ENCODE peak calls at places on chromosomes 12 and 14, in ten cellular contexts. X, I, O, A, J, D, C, B, G and F are unnamed samples.

GRCh38 chr14:32939254-32940065 is 781 bp downstream of the NPAS3 start:
- DNase-seq in X (peak; percentile 48), I (peak; percentile 82), O (peak; percentile 79), A (peak; percentile 32), J (peak; percentile 94), D (no peak), C (peak; percentile 86), B (no peak), G (peak; percentile 70), F (peak; percentile 77)

GRCh38 chr14:60151715-60152114 is 13.5 kb downstream of the DHRS7 start:
- DNase-seq in X (peak; percentile 88), I (peak; percentile 28), O (peak; percentile 92), A (no peak), J (peak; percentile 91), D (peak; percentile 83), C (peak; percentile 97), B (peak; percentile 72), G (peak; percentile 60), F (peak; percentile 89)

GRCh38 chr12:13573698-13574321 is 377.3 kb downstream of the EMP1 start:
- DNase-seq in X (peak; percentile 4), I (no peak), O (peak; percentile 89), A (no peak), J (peak; percentile 85), D (peak; percentile 85), C (peak; percentile 94), B (no peak), G (no peak), F (peak; percentile 17)

GRCh38 chr12:115648463-115648862 is 629.0 kb downstream of the MED13L start:
- DNase-seq in X (no peak), I (no peak), O (no peak), A (no peak), J (no peak), D (no peak), C (peak; percentile 17), B (no peak), G (no peak), F (no peak)

GRCh38 chr14:89167705-89168104 is 249.3 kb downstream of the FOXN3 start:
- DNase-seq in X (no peak), I (no peak), O (no peak), A (no peak), J (no peak), D (no peak), C (no peak), B (no peak), G (no peak), F (no peak)

GRCh38 chr12:42482820-42483533 is 106.6 kb downstream of the PRICKLE1 start:
- DNase-seq in X (peak; percentile 22), I (peak; percentile 81), O (peak; percentile 76), A (peak; percentile 72), J (peak; percentile 93), D (no peak), C (peak; percentile 82), B (peak; percentile 79), G (peak; percentile 66), F (peak; percentile 64)

GRCh38 chr12:114936148-114937099 is 252.4 kb upstream of the TBX3 start:
- DNase-seq in X (no peak), I (no peak), O (no peak), A (no peak), J (peak; percentile 10), D (no peak), C (peak; percentile 73), B (no peak), G (no peak), F (peak; percentile 95)

GRCh38 chr12:115983226-115983798 is 294.2 kb downstream of the MED13L start:
- DNase-seq in X (no peak), I (no peak), O (no peak), A (no peak), J (no peak), D (no peak), C (peak; percentile 14), B (peak; percentile 22), G (no peak), F (no peak)

GRCh38 chr14:89853976-89854693 is 100.4 kb downstream of the EFCAB11 start:
- DNase-seq in X (no peak), I (no peak), O (peak; percentile 24), A (no peak), J (peak; percentile 56), D (no peak), C (peak; percentile 45), B (no peak), G (no peak), F (no peak)

GRCh38 chr12:118979763-118980406 is 1.5 kb upstream of the SRRM4 start:
- DNase-seq in X (peak; percentile 32), I (no peak), O (peak; percentile 25), A (peak; percentile 55), J (peak; percentile 70), D (no peak), C (peak; percentile 62), B (peak; percentile 78), G (peak; percentile 24), F (peak; percentile 31)